ENCODE peak calls at places on chromosomes 11 and 22, in four cellular contexts. One of them, this sample, is unnamed.

GRCh38 chr11:13644997-13645667 is 23.3 kb upstream of the FAR1 start:
- DNase-seq in OCI-M1: no peak
- DNase-seq in SW 1271: no peak
- DNase-seq in tibial artery: no peak
- DNase-seq in this sample: no peak

GRCh38 chr11:118073554-118073953 is 3.3 kb upstream of the TMPRSS4 start:
- DNase-seq in SW 1271: no peak
- DNase-seq in OCI-M1: no peak
- DNase-seq in tibial artery: no peak
- DNase-seq in this sample: no peak

GRCh38 chr22:17589810-17590375 is 26.6 kb downstream of the SLC25A18 start:
- DNase-seq in tibial artery: peak
- DNase-seq in OCI-M1: no peak
- DNase-seq in SW 1271: no peak
- DNase-seq in this sample: no peak

GRCh38 chr11:910044-910588 is 494 bp downstream of the CHID1 start:
- DNase-seq in tibial artery: no peak
- DNase-seq in SW 1271: no peak
- DNase-seq in OCI-M1: no peak
- DNase-seq in this sample: no peak

GRCh38 chr11:96655474-96655873 is 265.7 kb downstream of the JRKL start:
- DNase-seq in OCI-M1: no peak
- DNase-seq in SW 1271: no peak
- DNase-seq in tibial artery: no peak
- DNase-seq in this sample: no peak

GRCh38 chr22:36077261-36077660 is 48.6 kb upstream of the RBFOX2 start:
- DNase-seq in SW 1271: no peak
- DNase-seq in tibial artery: no peak
- DNase-seq in OCI-M1: no peak
- DNase-seq in this sample: no peak

GRCh38 chr11:65379698-65380459 is 2.6 kb downstream of the SLC25A45 start:
- DNase-seq in OCI-M1: no peak
- DNase-seq in SW 1271: no peak
- DNase-seq in tibial artery: no peak
- DNase-seq in this sample: no peak

GRCh38 chr22:30546616-30547015 is at the start of gene SEC14L6:
- DNase-seq in tibial artery: no peak
- DNase-seq in SW 1271: no peak
- DNase-seq in OCI-M1: no peak
- DNase-seq in this sample: no peak

GRCh38 chr11:117187799-117188481 is 9.4 kb downstream of the SIDT2 start:
- DNase-seq in tibial artery: peak
- DNase-seq in SW 1271: no peak
- DNase-seq in OCI-M1: no peak
- DNase-seq in this sample: no peak

GRCh38 chr11:409008-409599 is 5.7 kb downstream of the SIGIRR start:
- DNase-seq in OCI-M1: no peak
- DNase-seq in tibial artery: peak
- DNase-seq in SW 1271: no peak
- DNase-seq in this sample: no peak

GRCh38 chr11:65645710-65646109 is 7.8 kb downstream of the SIPA1 start:
- DNase-seq in OCI-M1: no peak
- DNase-seq in SW 1271: peak
- DNase-seq in tibial artery: no peak
- DNase-seq in this sample: no peak

GRCh38 chr22:45912910-45913309 is 64.1 kb downstream of the WNT7B start:
- DNase-seq in OCI-M1: no peak
- DNase-seq in tibial artery: no peak
- DNase-seq in SW 1271: no peak
- DNase-seq in this sample: no peak

GRCh38 chr11:64124147-64124546 is 41.8 kb downstream of the MACROD1 start:
- DNase-seq in SW 1271: no peak
- DNase-seq in OCI-M1: peak
- DNase-seq in tibial artery: no peak
- DNase-seq in this sample: no peak

GRCh38 chr22:32701021-32701420 is 100.5 kb upstream of the TIMP3 start:
- DNase-seq in tibial artery: no peak
- DNase-seq in SW 1271: no peak
- DNase-seq in OCI-M1: no peak
- DNase-seq in this sample: no peak

GRCh38 chr11:3022300-3022967 is 30.3 kb upstream of the NAP1L4 start:
- DNase-seq in tibial artery: no peak
- DNase-seq in SW 1271: no peak
- DNase-seq in OCI-M1: no peak
- DNase-seq in this sample: no peak

GRCh38 chr11:83971063-83971462 is 684.9 kb upstream of the CCDC90B start:
- DNase-seq in OCI-M1: no peak
- DNase-seq in SW 1271: no peak
- DNase-seq in tibial artery: no peak
- DNase-seq in this sample: no peak

GRCh38 chr11:35182317-35182939 is 43.5 kb downstream of the CD44 start:
- DNase-seq in OCI-M1: no peak
- DNase-seq in SW 1271: no peak
- DNase-seq in tibial artery: no peak
- DNase-seq in this sample: no peak

GRCh38 chr11:69475866-69476714 is 5.4 kb upstream of the LINC01488 start:
- DNase-seq in tibial artery: no peak
- DNase-seq in SW 1271: no peak
- DNase-seq in OCI-M1: no peak
- DNase-seq in this sample: peak

GRCh38 chr11:6225024-6225423 is 9.4 kb downstream of the FHIP1B start:
- DNase-seq in tibial artery: no peak
- DNase-seq in OCI-M1: peak
- DNase-seq in SW 1271: no peak
- DNase-seq in this sample: no peak

GRCh38 chr11:2929880-2930704 is 872 bp upstream of the PHLDA2 start:
- DNase-seq in tibial artery: peak
- DNase-seq in SW 1271: peak
- DNase-seq in OCI-M1: peak
- DNase-seq in this sample: peak

GRCh38 chr11:11569936-11570491 is 51.8 kb downstream of the GALNT18 start:
- DNase-seq in tibial artery: peak
- DNase-seq in OCI-M1: no peak
- DNase-seq in SW 1271: no peak
- DNase-seq in this sample: no peak

GRCh38 chr22:43777204-43777671 is 34.9 kb downstream of the EFCAB6 start:
- DNase-seq in tibial artery: no peak
- DNase-seq in SW 1271: no peak
- DNase-seq in OCI-M1: peak
- DNase-seq in this sample: no peak

GRCh38 chr11:57772562-57772961 is 11.0 kb downstream of the CTNND1 start:
- DNase-seq in SW 1271: peak
- DNase-seq in tibial artery: no peak
- DNase-seq in OCI-M1: no peak
- DNase-seq in this sample: no peak

GRCh38 chr22:35353318-35353717 is 27.6 kb upstream of the HMOX1 start:
- DNase-seq in tibial artery: no peak
- DNase-seq in SW 1271: no peak
- DNase-seq in OCI-M1: no peak
- DNase-seq in this sample: no peak

GRCh38 chr11:89321401-89321800 is 143.7 kb downstream of the TYR start:
- DNase-seq in SW 1271: no peak
- DNase-seq in tibial artery: no peak
- DNase-seq in OCI-M1: no peak
- DNase-seq in this sample: no peak

GRCh38 chr11:71332046-71332445 is 79.7 kb upstream of the SHANK2 start:
- DNase-seq in SW 1271: no peak
- DNase-seq in OCI-M1: no peak
- DNase-seq in tibial artery: peak
- DNase-seq in this sample: no peak